ENCODE peak calls at places on chromosomes 3 and 15, in seven cellular contexts. One of them, this sample, is unnamed.

GRCh38 chr15:63369296-63369695 is 12.3 kb downstream of the CA12 start:
- DNase-seq in CD8-positive, alpha-beta T cell: no peak
- DNase-seq in heart left ventricle: no peak
- DNase-seq in fibroblast of mammary gland: no peak
- DNase-seq in stimulated activated naive CD4-positive, alpha-beta T cell: no peak
- DNase-seq in GM12878: no peak
- DNase-seq in neural crest cell: no peak
- DNase-seq in this sample: no peak

GRCh38 chr3:184631339-184631965 is 69.9 kb downstream of the EPHB3 start:
- DNase-seq in fibroblast of mammary gland: no peak
- DNase-seq in neural crest cell: no peak
- DNase-seq in CD8-positive, alpha-beta T cell: no peak
- DNase-seq in GM12878: no peak
- DNase-seq in stimulated activated naive CD4-positive, alpha-beta T cell: no peak
- DNase-seq in heart left ventricle: no peak
- DNase-seq in this sample: no peak

GRCh38 chr3:136277634-136278033 is 27.5 kb downstream of the PCCB start:
- DNase-seq in heart left ventricle: no peak
- DNase-seq in stimulated activated naive CD4-positive, alpha-beta T cell: no peak
- DNase-seq in GM12878: no peak
- DNase-seq in CD8-positive, alpha-beta T cell: no peak
- DNase-seq in fibroblast of mammary gland: no peak
- DNase-seq in neural crest cell: no peak
- DNase-seq in this sample: no peak

GRCh38 chr3:148789156-148789555 is 38.5 kb upstream of the CPB1 start:
- DNase-seq in stimulated activated naive CD4-positive, alpha-beta T cell: no peak
- DNase-seq in CD8-positive, alpha-beta T cell: no peak
- DNase-seq in heart left ventricle: no peak
- DNase-seq in fibroblast of mammary gland: peak
- DNase-seq in GM12878: no peak
- DNase-seq in neural crest cell: peak
- DNase-seq in this sample: no peak

GRCh38 chr3:100463646-100464155 is 28.7 kb upstream of the TMEM45A start:
- DNase-seq in heart left ventricle: no peak
- DNase-seq in fibroblast of mammary gland: no peak
- DNase-seq in neural crest cell: no peak
- DNase-seq in CD8-positive, alpha-beta T cell: no peak
- DNase-seq in GM12878: no peak
- DNase-seq in stimulated activated naive CD4-positive, alpha-beta T cell: no peak
- DNase-seq in this sample: no peak

GRCh38 chr15:45138814-45139765 is 9.3 kb downstream of the DUOX1 start:
- DNase-seq in heart left ventricle: no peak
- DNase-seq in CD8-positive, alpha-beta T cell: no peak
- DNase-seq in neural crest cell: no peak
- DNase-seq in GM12878: no peak
- DNase-seq in fibroblast of mammary gland: no peak
- DNase-seq in stimulated activated naive CD4-positive, alpha-beta T cell: no peak
- DNase-seq in this sample: no peak

GRCh38 chr15:68599560-68600071 is 20.8 kb downstream of the CORO2B start:
- DNase-seq in CD8-positive, alpha-beta T cell: no peak
- DNase-seq in neural crest cell: peak
- DNase-seq in heart left ventricle: no peak
- DNase-seq in fibroblast of mammary gland: peak
- DNase-seq in GM12878: no peak
- DNase-seq in stimulated activated naive CD4-positive, alpha-beta T cell: no peak
- DNase-seq in this sample: no peak

GRCh38 chr3:52770581-52771333 is at the start of gene NEK4:
- DNase-seq in CD8-positive, alpha-beta T cell: peak
- DNase-seq in neural crest cell: peak
- DNase-seq in fibroblast of mammary gland: peak
- DNase-seq in stimulated activated naive CD4-positive, alpha-beta T cell: peak
- DNase-seq in GM12878: peak
- DNase-seq in heart left ventricle: peak
- DNase-seq in this sample: peak

GRCh38 chr3:78497025-78497424 is 1270.8 kb downstream of the ROBO1 start:
- DNase-seq in GM12878: no peak
- DNase-seq in CD8-positive, alpha-beta T cell: no peak
- DNase-seq in stimulated activated naive CD4-positive, alpha-beta T cell: no peak
- DNase-seq in heart left ventricle: no peak
- DNase-seq in fibroblast of mammary gland: no peak
- DNase-seq in neural crest cell: no peak
- DNase-seq in this sample: no peak

GRCh38 chr3:87309601-87310000 is 33.2 kb upstream of the POU1F1 start:
- DNase-seq in GM12878: no peak
- DNase-seq in stimulated activated naive CD4-positive, alpha-beta T cell: no peak
- DNase-seq in fibroblast of mammary gland: no peak
- DNase-seq in heart left ventricle: no peak
- DNase-seq in neural crest cell: no peak
- DNase-seq in CD8-positive, alpha-beta T cell: no peak
- DNase-seq in this sample: no peak

GRCh38 chr3:48157215-48157840 is 30.9 kb downstream of the CDC25A start:
- DNase-seq in fibroblast of mammary gland: no peak
- DNase-seq in GM12878: no peak
- DNase-seq in stimulated activated naive CD4-positive, alpha-beta T cell: no peak
- DNase-seq in heart left ventricle: no peak
- DNase-seq in neural crest cell: no peak
- DNase-seq in CD8-positive, alpha-beta T cell: no peak
- DNase-seq in this sample: no peak

GRCh38 chr3:195774917-195775316 is 36.8 kb downstream of the MUC4 start:
- DNase-seq in neural crest cell: peak
- DNase-seq in heart left ventricle: no peak
- DNase-seq in CD8-positive, alpha-beta T cell: no peak
- DNase-seq in fibroblast of mammary gland: peak
- DNase-seq in GM12878: no peak
- DNase-seq in stimulated activated naive CD4-positive, alpha-beta T cell: no peak
- DNase-seq in this sample: no peak

GRCh38 chr15:69576948-69577351 is 124.3 kb downstream of the RPLP1 start:
- DNase-seq in GM12878: no peak
- DNase-seq in CD8-positive, alpha-beta T cell: no peak
- DNase-seq in fibroblast of mammary gland: no peak
- DNase-seq in neural crest cell: no peak
- DNase-seq in heart left ventricle: no peak
- DNase-seq in stimulated activated naive CD4-positive, alpha-beta T cell: no peak
- DNase-seq in this sample: no peak

GRCh38 chr3:72398781-72399180 is 449.5 kb downstream of the SHQ1 start:
- DNase-seq in fibroblast of mammary gland: no peak
- DNase-seq in heart left ventricle: no peak
- DNase-seq in stimulated activated naive CD4-positive, alpha-beta T cell: no peak
- DNase-seq in CD8-positive, alpha-beta T cell: no peak
- DNase-seq in GM12878: no peak
- DNase-seq in neural crest cell: no peak
- DNase-seq in this sample: no peak

GRCh38 chr3:41688595-41689380 is 273.1 kb downstream of the ULK4 start:
- DNase-seq in fibroblast of mammary gland: peak
- DNase-seq in GM12878: no peak
- DNase-seq in heart left ventricle: no peak
- DNase-seq in neural crest cell: no peak
- DNase-seq in CD8-positive, alpha-beta T cell: no peak
- DNase-seq in stimulated activated naive CD4-positive, alpha-beta T cell: no peak
- DNase-seq in this sample: no peak

GRCh38 chr15:66923438-66923881 is 141.9 kb upstream of the SMAD3 start:
- DNase-seq in heart left ventricle: no peak
- DNase-seq in GM12878: no peak
- DNase-seq in stimulated activated naive CD4-positive, alpha-beta T cell: no peak
- DNase-seq in CD8-positive, alpha-beta T cell: no peak
- DNase-seq in fibroblast of mammary gland: no peak
- DNase-seq in neural crest cell: peak
- DNase-seq in this sample: no peak

GRCh38 chr3:54760226-54760625 is 167.6 kb downstream of the LRTM1 start:
- DNase-seq in neural crest cell: no peak
- DNase-seq in CD8-positive, alpha-beta T cell: no peak
- DNase-seq in heart left ventricle: no peak
- DNase-seq in stimulated activated naive CD4-positive, alpha-beta T cell: no peak
- DNase-seq in GM12878: no peak
- DNase-seq in fibroblast of mammary gland: peak
- DNase-seq in this sample: no peak

GRCh38 chr3:157125101-157125500 is 34.8 kb downstream of the CCNL1 start:
- DNase-seq in fibroblast of mammary gland: no peak
- DNase-seq in neural crest cell: no peak
- DNase-seq in heart left ventricle: no peak
- DNase-seq in CD8-positive, alpha-beta T cell: no peak
- DNase-seq in stimulated activated naive CD4-positive, alpha-beta T cell: no peak
- DNase-seq in GM12878: no peak
- DNase-seq in this sample: no peak

GRCh38 chr3:172461530-172462138 is 13.4 kb upstream of the GHSR start:
- DNase-seq in fibroblast of mammary gland: peak
- DNase-seq in GM12878: no peak
- DNase-seq in stimulated activated naive CD4-positive, alpha-beta T cell: no peak
- DNase-seq in CD8-positive, alpha-beta T cell: no peak
- DNase-seq in neural crest cell: no peak
- DNase-seq in heart left ventricle: no peak
- DNase-seq in this sample: no peak

GRCh38 chr3:99970198-99970597 is 144.1 kb downstream of the FILIP1L start:
- DNase-seq in fibroblast of mammary gland: no peak
- DNase-seq in GM12878: peak
- DNase-seq in neural crest cell: no peak
- DNase-seq in CD8-positive, alpha-beta T cell: no peak
- DNase-seq in heart left ventricle: no peak
- DNase-seq in stimulated activated naive CD4-positive, alpha-beta T cell: no peak
- DNase-seq in this sample: no peak

GRCh38 chr3:116446037-116446436 is 750 bp upstream of the LSAMP start:
- DNase-seq in GM12878: no peak
- DNase-seq in heart left ventricle: no peak
- DNase-seq in stimulated activated naive CD4-positive, alpha-beta T cell: no peak
- DNase-seq in neural crest cell: peak
- DNase-seq in CD8-positive, alpha-beta T cell: no peak
- DNase-seq in fibroblast of mammary gland: no peak
- DNase-seq in this sample: no peak

GRCh38 chr3:33579181-33579510 is 138.9 kb downstream of the CLASP2 start:
- DNase-seq in stimulated activated naive CD4-positive, alpha-beta T cell: no peak
- DNase-seq in CD8-positive, alpha-beta T cell: no peak
- DNase-seq in neural crest cell: no peak
- DNase-seq in GM12878: no peak
- DNase-seq in fibroblast of mammary gland: no peak
- DNase-seq in heart left ventricle: no peak
- DNase-seq in this sample: no peak

GRCh38 chr3:25821746-25822573 is 32.1 kb downstream of the OXSM start:
- DNase-seq in neural crest cell: no peak
- DNase-seq in fibroblast of mammary gland: no peak
- DNase-seq in GM12878: no peak
- DNase-seq in CD8-positive, alpha-beta T cell: no peak
- DNase-seq in stimulated activated naive CD4-positive, alpha-beta T cell: no peak
- DNase-seq in heart left ventricle: no peak
- DNase-seq in this sample: no peak

GRCh38 chr15:38029741-38030140 is 95.3 kb downstream of the TMCO5A start:
- DNase-seq in neural crest cell: no peak
- DNase-seq in GM12878: no peak
- DNase-seq in fibroblast of mammary gland: peak
- DNase-seq in heart left ventricle: no peak
- DNase-seq in CD8-positive, alpha-beta T cell: no peak
- DNase-seq in stimulated activated naive CD4-positive, alpha-beta T cell: no peak
- DNase-seq in this sample: no peak

GRCh38 chr3:196169836-196170240 is 41.4 kb downstream of the ZDHHC19 start:
- DNase-seq in CD8-positive, alpha-beta T cell: no peak
- DNase-seq in heart left ventricle: no peak
- DNase-seq in GM12878: no peak
- DNase-seq in fibroblast of mammary gland: no peak
- DNase-seq in stimulated activated naive CD4-positive, alpha-beta T cell: no peak
- DNase-seq in neural crest cell: no peak
- DNase-seq in this sample: no peak

GRCh38 chr3:158775801-158776399 is 26.0 kb upstream of the MFSD1 start:
- DNase-seq in CD8-positive, alpha-beta T cell: no peak
- DNase-seq in neural crest cell: no peak
- DNase-seq in GM12878: no peak
- DNase-seq in fibroblast of mammary gland: no peak
- DNase-seq in heart left ventricle: no peak
- DNase-seq in stimulated activated naive CD4-positive, alpha-beta T cell: no peak
- DNase-seq in this sample: no peak